ENCODE peak calls at places on chromosomes 3 and 15, in seven cellular contexts. One of them, this sample, is unnamed.

GRCh38 chr15:63610209-63610841 is 13.1 kb downstream of the FBXL22 start:
- DNase-seq in central memory CD4-positive, alpha-beta T cell: peak
- DNase-seq in GF-D8: peak
- DNase-seq in foreskin fibroblast: peak
- DNase-seq in T-helper 2 cell: peak
- DNase-seq in stimulated activated CD4-positive, alpha-beta T cell treated with anti-CD3 and anti-CD28 coated beads, Interleukin-15, amount 100 ng/mL, for 48 hours: peak
- DNase-seq in fibroblast of pulmonary artery: peak
- DNase-seq in this sample: peak

GRCh38 chr3:150238995-150239612 is 169.0 kb upstream of the TSC22D2 start:
- DNase-seq in T-helper 2 cell: no peak
- DNase-seq in central memory CD4-positive, alpha-beta T cell: no peak
- DNase-seq in fibroblast of pulmonary artery: no peak
- DNase-seq in GF-D8: no peak
- DNase-seq in stimulated activated CD4-positive, alpha-beta T cell treated with anti-CD3 and anti-CD28 coated beads, Interleukin-15, amount 100 ng/mL, for 48 hours: no peak
- DNase-seq in foreskin fibroblast: no peak
- DNase-seq in this sample: no peak

GRCh38 chr3:31576521-31576920 is 43.8 kb downstream of the STT3B start:
- DNase-seq in stimulated activated CD4-positive, alpha-beta T cell treated with anti-CD3 and anti-CD28 coated beads, Interleukin-15, amount 100 ng/mL, for 48 hours: no peak
- DNase-seq in foreskin fibroblast: no peak
- DNase-seq in GF-D8: no peak
- DNase-seq in central memory CD4-positive, alpha-beta T cell: no peak
- DNase-seq in fibroblast of pulmonary artery: no peak
- DNase-seq in T-helper 2 cell: no peak
- DNase-seq in this sample: no peak

GRCh38 chr3:127585163-127585812 is 5.2 kb downstream of the TPRA1 start:
- DNase-seq in fibroblast of pulmonary artery: peak
- DNase-seq in GF-D8: no peak
- DNase-seq in T-helper 2 cell: no peak
- DNase-seq in stimulated activated CD4-positive, alpha-beta T cell treated with anti-CD3 and anti-CD28 coated beads, Interleukin-15, amount 100 ng/mL, for 48 hours: no peak
- DNase-seq in foreskin fibroblast: peak
- DNase-seq in central memory CD4-positive, alpha-beta T cell: no peak
- DNase-seq in this sample: no peak

GRCh38 chr15:58348095-58348812 is 83.5 kb upstream of the LIPC start:
- DNase-seq in foreskin fibroblast: no peak
- DNase-seq in stimulated activated CD4-positive, alpha-beta T cell treated with anti-CD3 and anti-CD28 coated beads, Interleukin-15, amount 100 ng/mL, for 48 hours: no peak
- DNase-seq in T-helper 2 cell: peak
- DNase-seq in GF-D8: no peak
- DNase-seq in central memory CD4-positive, alpha-beta T cell: no peak
- DNase-seq in fibroblast of pulmonary artery: no peak
- DNase-seq in this sample: no peak

GRCh38 chr3:116442331-116443021 is 2.8 kb downstream of the LSAMP start:
- DNase-seq in foreskin fibroblast: peak
- DNase-seq in fibroblast of pulmonary artery: no peak
- DNase-seq in GF-D8: no peak
- DNase-seq in stimulated activated CD4-positive, alpha-beta T cell treated with anti-CD3 and anti-CD28 coated beads, Interleukin-15, amount 100 ng/mL, for 48 hours: no peak
- DNase-seq in central memory CD4-positive, alpha-beta T cell: no peak
- DNase-seq in T-helper 2 cell: no peak
- DNase-seq in this sample: no peak

GRCh38 chr3:106814231-106814630 is 563.0 kb upstream of the CCDC54 start:
- DNase-seq in stimulated activated CD4-positive, alpha-beta T cell treated with anti-CD3 and anti-CD28 coated beads, Interleukin-15, amount 100 ng/mL, for 48 hours: no peak
- DNase-seq in central memory CD4-positive, alpha-beta T cell: no peak
- DNase-seq in foreskin fibroblast: peak
- DNase-seq in T-helper 2 cell: no peak
- DNase-seq in GF-D8: no peak
- DNase-seq in fibroblast of pulmonary artery: peak
- DNase-seq in this sample: no peak

GRCh38 chr15:63504979-63505841 is 817 bp downstream of the USP3 start:
- DNase-seq in GF-D8: no peak
- DNase-seq in stimulated activated CD4-positive, alpha-beta T cell treated with anti-CD3 and anti-CD28 coated beads, Interleukin-15, amount 100 ng/mL, for 48 hours: no peak
- DNase-seq in fibroblast of pulmonary artery: peak
- DNase-seq in central memory CD4-positive, alpha-beta T cell: peak
- DNase-seq in T-helper 2 cell: peak
- DNase-seq in foreskin fibroblast: peak
- DNase-seq in this sample: peak

GRCh38 chr3:57544181-57545125 is at the start of gene DNAH12:
- DNase-seq in foreskin fibroblast: peak
- DNase-seq in fibroblast of pulmonary artery: peak
- DNase-seq in stimulated activated CD4-positive, alpha-beta T cell treated with anti-CD3 and anti-CD28 coated beads, Interleukin-15, amount 100 ng/mL, for 48 hours: no peak
- DNase-seq in T-helper 2 cell: peak
- DNase-seq in GF-D8: no peak
- DNase-seq in central memory CD4-positive, alpha-beta T cell: no peak
- DNase-seq in this sample: peak

GRCh38 chr3:20225769-20226168 is 39.8 kb upstream of the SGO1 start:
- DNase-seq in fibroblast of pulmonary artery: peak
- DNase-seq in stimulated activated CD4-positive, alpha-beta T cell treated with anti-CD3 and anti-CD28 coated beads, Interleukin-15, amount 100 ng/mL, for 48 hours: no peak
- DNase-seq in GF-D8: no peak
- DNase-seq in T-helper 2 cell: peak
- DNase-seq in foreskin fibroblast: peak
- DNase-seq in central memory CD4-positive, alpha-beta T cell: no peak
- DNase-seq in this sample: peak

GRCh38 chr15:28105793-28106192 is 6.7 kb upstream of the OCA2 start:
- DNase-seq in GF-D8: no peak
- DNase-seq in fibroblast of pulmonary artery: no peak
- DNase-seq in central memory CD4-positive, alpha-beta T cell: no peak
- DNase-seq in T-helper 2 cell: no peak
- DNase-seq in stimulated activated CD4-positive, alpha-beta T cell treated with anti-CD3 and anti-CD28 coated beads, Interleukin-15, amount 100 ng/mL, for 48 hours: no peak
- DNase-seq in foreskin fibroblast: no peak
- DNase-seq in this sample: no peak